ENCODE peak calls at places on chromosomes 12 and 14, in eight cellular contexts. E is stimulated activated CD4-positive, alpha-beta T cell treated with anti-CD3 and anti-CD28 coated beads, Interleukin-2, amount 100 ng/mL, for 48 hours; Q is stimulated activated CD8-positive, alpha-beta memory T cell treated with anti-CD3 and anti-CD28 coated beads, Interleukin-4, amount 100 ng/mL, for 1 hour; H is heart right ventricle; C is NCI-H226; B is AG08395; N is upper lobe of right lung; V is SW480. F is an unnamed sample.

GRCh38 chr12:75684678-75685620 is 173.5 kb upstream of the KRR1 start:
- DNase-seq in E (no peak), Q (no peak), H (no peak), C (peak), B (peak), N (no peak), V (no peak), F (no peak)

GRCh38 chr12:39372929-39373328 is 70.0 kb downstream of the KIF21A start:
- DNase-seq in E (peak), Q (no peak), H (no peak), C (peak), B (no peak), N (no peak), V (no peak), F (no peak)

GRCh38 chr14:50795909-50796308 is 35.1 kb downstream of the NIN start:
- DNase-seq in E (no peak), Q (no peak), H (no peak), C (no peak), B (no peak), N (no peak), V (no peak), F (no peak)

GRCh38 chr12:120230974-120231315 is 30.0 kb upstream of the RPLP0 start:
- DNase-seq in E (no peak), Q (no peak), H (no peak), C (no peak), B (no peak), N (no peak), V (no peak), F (no peak)

GRCh38 chr12:132458441-132459225 is 31.3 kb upstream of the FBRSL1 start:
- DNase-seq in E (no peak), Q (no peak), H (no peak), C (no peak), B (no peak), N (no peak), V (no peak), F (no peak)

GRCh38 chr14:90681889-90682429 is 134.3 kb downstream of the TTC7B start:
- DNase-seq in E (no peak), Q (no peak), H (no peak), C (no peak), B (no peak), N (no peak), V (peak), F (no peak)

GRCh38 chr12:42648061-42648460 is 58.5 kb upstream of the PRICKLE1 start:
- DNase-seq in E (no peak), Q (no peak), H (no peak), C (no peak), B (no peak), N (no peak), V (no peak), F (no peak)

GRCh38 chr12:128853321-128854197 is at the start of gene GLT1D1:
- DNase-seq in E (no peak), Q (no peak), H (no peak), C (no peak), B (no peak), N (no peak), V (no peak), F (no peak)

GRCh38 chr14:91163316-91163715 is 49.4 kb downstream of the DGLUCY start:
- DNase-seq in E (no peak), Q (no peak), H (peak), C (no peak), B (no peak), N (no peak), V (no peak), F (no peak)

GRCh38 chr12:5434647-5434968 is 2.7 kb downstream of the NTF3 start:
- DNase-seq in E (no peak), Q (no peak), H (no peak), C (no peak), B (no peak), N (no peak), V (no peak), F (no peak)

GRCh38 chr14:75876526-75876925 is 105.3 kb downstream of the TGFB3 start:
- DNase-seq in E (no peak), Q (no peak), H (no peak), C (no peak), B (no peak), N (no peak), V (no peak), F (no peak)

GRCh38 chr12:57840701-57841100 is 5.8 kb downstream of the CTDSP2 start:
- DNase-seq in E (no peak), Q (no peak), H (no peak), C (peak), B (no peak), N (no peak), V (no peak), F (no peak)

GRCh38 chr12:94140556-94140955 is 7.8 kb upstream of the PLXNC1 start:
- DNase-seq in E (peak), Q (no peak), H (peak), C (no peak), B (no peak), N (no peak), V (peak), F (no peak)

GRCh38 chr12:132620113-132620892 is 1.7 kb downstream of the P2RX2 start:
- DNase-seq in E (no peak), Q (no peak), H (no peak), C (no peak), B (no peak), N (no peak), V (no peak), F (no peak)

GRCh38 chr12:33357181-33357580 is 82.4 kb downstream of the SYT10 start:
- DNase-seq in E (no peak), Q (no peak), H (no peak), C (peak), B (no peak), N (no peak), V (no peak), F (no peak)

GRCh38 chr14:73149753-73150152 is 13.4 kb downstream of the PSEN1 start:
- DNase-seq in E (no peak), Q (no peak), H (no peak), C (no peak), B (no peak), N (no peak), V (no peak), F (no peak)

GRCh38 chr14:103539056-103539825 is 10.2 kb downstream of the TRMT61A start:
- DNase-seq in E (no peak), Q (no peak), H (peak), C (no peak), B (no peak), N (no peak), V (no peak), F (no peak)

GRCh38 chr14:24430143-24430681 is 458 bp downstream of the KHNYN start:
- DNase-seq in E (peak), Q (peak), H (peak), C (peak), B (peak), N (peak), V (peak), F (no peak)

GRCh38 chr14:53399057-53399456 is 245.9 kb upstream of the DDHD1 start:
- DNase-seq in E (no peak), Q (no peak), H (no peak), C (no peak), B (peak), N (no peak), V (no peak), F (no peak)

GRCh38 chr12:128951448-128951847 is 98.2 kb downstream of the GLT1D1 start:
- DNase-seq in E (no peak), Q (no peak), H (no peak), C (no peak), B (no peak), N (no peak), V (no peak), F (no peak)

GRCh38 chr12:78034025-78034424 is 203.3 kb downstream of the NAV3 start:
- DNase-seq in E (no peak), Q (no peak), H (no peak), C (peak), B (peak), N (no peak), V (no peak), F (no peak)

GRCh38 chr12:96006727-96007126 is 10.6 kb upstream of the HAL start:
- DNase-seq in E (no peak), Q (no peak), H (no peak), C (no peak), B (no peak), N (no peak), V (no peak), F (no peak)

GRCh38 chr12:116924558-116925453 is 14.1 kb downstream of the FBXW8 start:
- DNase-seq in E (peak), Q (peak), H (no peak), C (peak), B (peak), N (no peak), V (peak), F (no peak)

GRCh38 chr12:109571773-109572505 is 1.4 kb downstream of the MMAB start:
- DNase-seq in E (no peak), Q (no peak), H (no peak), C (no peak), B (no peak), N (no peak), V (no peak), F (no peak)

GRCh38 chr14:32408018-32408417 is 78.9 kb downstream of the AKAP6 start:
- DNase-seq in E (no peak), Q (no peak), H (no peak), C (no peak), B (no peak), N (no peak), V (no peak), F (no peak)

GRCh38 chr12:53523131-53523530 is 15.8 kb upstream of the NPFF start:
- DNase-seq in E (no peak), Q (no peak), H (no peak), C (no peak), B (no peak), N (no peak), V (no peak), F (no peak)

GRCh38 chr12:15256760-15257159 is 35.5 kb upstream of the RERG start:
- DNase-seq in E (no peak), Q (no peak), H (no peak), C (no peak), B (no peak), N (no peak), V (no peak), F (no peak)

GRCh38 chr12:129827985-129828384 is 75.8 kb downstream of the TMEM132D start:
- DNase-seq in E (no peak), Q (no peak), H (no peak), C (no peak), B (no peak), N (no peak), V (no peak), F (no peak)

GRCh38 chr12:45727994-45728624 is 1.4 kb upstream of the ARID2 start:
- DNase-seq in E (no peak), Q (no peak), H (no peak), C (no peak), B (no peak), N (no peak), V (no peak), F (no peak)

GRCh38 chr14:102203382-102203781 is 63.7 kb downstream of the WDR20 start:
- DNase-seq in E (no peak), Q (no peak), H (no peak), C (no peak), B (no peak), N (no peak), V (no peak), F (no peak)

GRCh38 chr12:105562727-105563072 is 232.2 kb downstream of the C12orf75 start:
- DNase-seq in E (no peak), Q (no peak), H (no peak), C (no peak), B (no peak), N (no peak), V (no peak), F (no peak)

GRCh38 chr12:106118-106561 is 39.6 kb downstream of the IQSEC3 start:
- DNase-seq in E (no peak), Q (no peak), H (no peak), C (no peak), B (no peak), N (peak), V (peak), F (no peak)

GRCh38 chr14:101194356-101195308 is 291.1 kb upstream of the RTL1 start:
- DNase-seq in E (no peak), Q (no peak), H (no peak), C (no peak), B (no peak), N (peak), V (no peak), F (no peak)

GRCh38 chr12:82672811-82673495 is 13.8 kb upstream of the TMTC2 start:
- DNase-seq in E (no peak), Q (no peak), H (no peak), C (peak), B (no peak), N (no peak), V (no peak), F (no peak)

GRCh38 chr12:102479099-102479887 is 1.1 kb downstream of the IGF1 start:
- DNase-seq in E (no peak), Q (no peak), H (no peak), C (no peak), B (no peak), N (no peak), V (no peak), F (no peak)

GRCh38 chr12:113555226-113555625 is 83.6 kb upstream of the LHX5 start:
- DNase-seq in E (no peak), Q (no peak), H (no peak), C (no peak), B (no peak), N (no peak), V (no peak), F (no peak)

GRCh38 chr14:96776791-96777190 is 20.4 kb upstream of the VRK1 start:
- DNase-seq in E (no peak), Q (no peak), H (no peak), C (no peak), B (no peak), N (no peak), V (no peak), F (no peak)

GRCh38 chr14:54169254-54169924 is 212.8 kb upstream of the BMP4 start:
- DNase-seq in E (no peak), Q (no peak), H (no peak), C (peak), B (no peak), N (no peak), V (peak), F (no peak)

GRCh38 chr12:12350868-12351463 is 924 bp upstream of the MANSC1 start:
- DNase-seq in E (no peak), Q (no peak), H (no peak), C (no peak), B (no peak), N (no peak), V (peak), F (no peak)

GRCh38 chr12:110347767-110348166 is 55.7 kb downstream of the ANAPC7 start:
- DNase-seq in E (no peak), Q (no peak), H (no peak), C (no peak), B (no peak), N (no peak), V (no peak), F (no peak)

F was measured in esophagus squamous epithelium.